ENCODE peak calls at places on chromosome 14, in five cellular contexts. P is left lobe of liver, Y is astrocyte of the spinal cord, R is spleen, W is Right ventricle myocardium superior. L is an unnamed sample.

GRCh38 chr14:22570132-22570949 is 18.7 kb downstream of the DAD1 start:
- DNase-seq in P (peak), Y (peak), R (no peak), W (no peak), L (peak)

GRCh38 chr14:106174206-106174605 is 647.8 kb downstream of the TMEM121 start:
- DNase-seq in P (no peak), Y (no peak), R (peak), W (no peak), L (no peak)

GRCh38 chr14:38113546-38113945 is 94.2 kb upstream of the SSTR1 start:
- DNase-seq in P (no peak), Y (no peak), R (no peak), W (no peak), L (no peak)

GRCh38 chr14:105066285-105067071 is 1.2 kb upstream of the GPR132 start:
- DNase-seq in P (no peak), Y (no peak), R (peak), W (peak), L (no peak)

GRCh38 chr14:102738373-102739189 is 38.7 kb upstream of the TRAF3 start:
- DNase-seq in P (no peak), Y (no peak), R (peak), W (no peak), L (no peak)

GRCh38 chr14:22283000-22283399 is 306.0 kb downstream of the DAD1 start:
- DNase-seq in P (no peak), Y (no peak), R (no peak), W (no peak), L (no peak)

GRCh38 chr14:83297361-83297760 is 1763.7 kb upstream of the SEL1L start:
- DNase-seq in P (no peak), Y (no peak), R (no peak), W (no peak), L (no peak)

GRCh38 chr14:103198429-103199140 is 75.3 kb downstream of the TNFAIP2 start:
- DNase-seq in P (no peak), Y (no peak), R (no peak), W (no peak), L (no peak)

GRCh38 chr14:58746261-58746660 is 108.5 kb downstream of the DACT1 start:
- DNase-seq in P (no peak), Y (peak), R (no peak), W (no peak), L (no peak)

GRCh38 chr14:56143025-56143424 is 24.8 kb downstream of the PELI2 start:
- DNase-seq in P (no peak), Y (no peak), R (no peak), W (no peak), L (no peak)

GRCh38 chr14:61461808-61462275 is 140.5 kb downstream of the PRKCH start:
- DNase-seq in P (no peak), Y (peak), R (no peak), W (no peak), L (peak)

GRCh38 chr14:55581011-55581806 is 1.2 kb downstream of the KTN1 start:
- DNase-seq in P (peak), Y (peak), R (peak), W (peak), L (peak)

GRCh38 chr14:61064210-61064609 is 83.2 kb downstream of the SLC38A6 start:
- DNase-seq in P (no peak), Y (no peak), R (no peak), W (no peak), L (no peak)

GRCh38 chr14:74302160-74302628 is 540 bp downstream of the ABCD4 start:
- DNase-seq in P (no peak), Y (peak), R (no peak), W (no peak), L (peak)

GRCh38 chr14:38209572-38210159 is 2.0 kb downstream of the SSTR1 start:
- DNase-seq in P (peak), Y (no peak), R (no peak), W (no peak), L (peak)

GRCh38 chr14:70391493-70392391 is 25.1 kb downstream of the SYNJ2BP start:
- DNase-seq in P (no peak), Y (no peak), R (no peak), W (no peak), L (no peak)

GRCh38 chr14:77301103-77301502 is 19.6 kb downstream of the POMT2 start:
- DNase-seq in P (peak), Y (peak), R (peak), W (peak), L (peak)

GRCh38 chr14:35865611-35866010 is 39.5 kb downstream of the BRMS1L start:
- DNase-seq in P (no peak), Y (no peak), R (no peak), W (no peak), L (no peak)

GRCh38 chr14:98835051-98835824 is 436.8 kb downstream of the BCL11B start:
- DNase-seq in P (no peak), Y (no peak), R (no peak), W (no peak), L (no peak)

GRCh38 chr14:99736600-99737371 is 52.7 kb downstream of the CYP46A1 start:
- DNase-seq in P (no peak), Y (no peak), R (no peak), W (peak), L (no peak)

GRCh38 chr14:41548666-41549065 is 58.0 kb upstream of the LRFN5 start:
- DNase-seq in P (no peak), Y (peak), R (no peak), W (no peak), L (no peak)

GRCh38 chr14:72560856-72561493 is 332.9 kb downstream of the DPF3 start:
- DNase-seq in P (no peak), Y (no peak), R (no peak), W (no peak), L (no peak)

GRCh38 chr14:103997391-103997790 is 55.1 kb upstream of the RD3L start:
- DNase-seq in P (no peak), Y (no peak), R (no peak), W (no peak), L (no peak)

GRCh38 chr14:36661506-36662257 is at the start of gene PAX9:
- DNase-seq in P (no peak), Y (peak), R (no peak), W (peak), L (peak)

GRCh38 chr14:60732840-60733483 is 1.6 kb upstream of the MNAT1 start:
- DNase-seq in P (no peak), Y (no peak), R (no peak), W (no peak), L (no peak)

GRCh38 chr14:69672372-69672771 is 61.0 kb downstream of the SUSD6 start:
- DNase-seq in P (no peak), Y (no peak), R (no peak), W (no peak), L (no peak)

GRCh38 chr14:100375273-100375962 is 52.3 kb downstream of the SLC25A47 start:
- DNase-seq in P (peak), Y (peak), R (peak), W (peak), L (peak)

GRCh38 chr14:102941419-102942011 is 19.1 kb downstream of the AMN start:
- DNase-seq in P (no peak), Y (no peak), R (no peak), W (no peak), L (no peak)

GRCh38 chr14:106268013-106268727 is 741.8 kb downstream of the TMEM121 start:
- DNase-seq in P (no peak), Y (no peak), R (peak), W (no peak), L (no peak)

GRCh38 chr14:104937694-104938365 is 13.2 kb downstream of the PLD4 start:
- DNase-seq in P (peak), Y (no peak), R (no peak), W (no peak), L (no peak)

GRCh38 chr14:101289911-101290310 is 271.4 kb upstream of the DIO3 start:
- DNase-seq in P (no peak), Y (no peak), R (no peak), W (no peak), L (no peak)

GRCh38 chr14:33915682-33916081 is 35.2 kb downstream of the EGLN3 start:
- DNase-seq in P (no peak), Y (no peak), R (no peak), W (no peak), L (no peak)

GRCh38 chr14:79369359-79370332 is 841.7 kb downstream of the DIO2 start:
- DNase-seq in P (no peak), Y (peak), R (no peak), W (no peak), L (peak)

GRCh38 chr14:73740921-73741326 is 26.7 kb upstream of the PNMA1 start:
- DNase-seq in P (peak), Y (peak), R (peak), W (peak), L (no peak)

GRCh38 chr14:103713304-103714062 is 1.8 kb downstream of the XRCC3 start:
- DNase-seq in P (no peak), Y (no peak), R (no peak), W (no peak), L (no peak)

GRCh38 chr14:96091149-96091693 is 52.1 kb downstream of the C14orf132 start:
- DNase-seq in P (peak), Y (no peak), R (peak), W (no peak), L (no peak)

GRCh38 chr14:99188721-99189120 is 83.3 kb downstream of the BCL11B start:
- DNase-seq in P (peak), Y (no peak), R (no peak), W (no peak), L (no peak)